ENCODE peak calls at places on chromosomes 6 and 20, in five cellular contexts. C is heart left ventricle; T is HEK293T; O is CD4-positive, alpha-beta T cell; K is right cardiac atrium. Y is an unnamed sample.

GRCh38 chr6:35140991-35141720 is at the start of gene TCP11:
- DNase-seq in T (no peak), C (peak; percentile 52), K (peak; percentile 52), O (peak; percentile 6), Y (no peak)

GRCh38 chr20:38982291-38982690 is 20.1 kb downstream of the DHX35 start:
- DNase-seq in K (no peak), O (no peak), T (no peak), C (no peak), Y (no peak)

GRCh38 chr20:57118964-57119363 is 147.5 kb downstream of the BMP7 start:
- DNase-seq in C (no peak), T (no peak), O (no peak), K (no peak), Y (no peak)

GRCh38 chr6:158024566-158025297 is 43.1 kb downstream of the SYNJ2 start:
- DNase-seq in O (no peak), T (no peak), K (no peak), C (no peak), Y (no peak)

GRCh38 chr20:2144850-2145249 is 43.2 kb downstream of the STK35 start:
- DNase-seq in K (no peak), O (no peak), C (no peak), T (no peak), Y (no peak)

GRCh38 chr20:50746138-50746940 is 15.0 kb downstream of the PARD6B start:
- DNase-seq in K (no peak), O (no peak), C (no peak), T (no peak), Y (no peak)

GRCh38 chr6:51266569-51266968 is 447.9 kb downstream of the TFAP2B start:
- DNase-seq in O (no peak), K (no peak), T (no peak), C (no peak), Y (no peak)

GRCh38 chr6:134739299-134740090 is 210.4 kb downstream of the ALDH8A1 start:
- DNase-seq in K (no peak), T (no peak), O (no peak), C (no peak), Y (no peak)